ENCODE peak calls at places on chromosome 22, in ten cellular contexts. T, W, U, I, K, F, O, S, H and P are unnamed samples.

GRCh38 chr22:46415816-46416536 is 80.5 kb downstream of the TRMU start:
- DNase-seq in T (no peak), W (no peak), U (no peak), I (no peak), K (no peak), F (no peak), O (no peak), S (no peak), H (no peak), P (no peak)

GRCh38 chr22:43823911-43824665 is 12.0 kb upstream of the EFCAB6 start:
- DNase-seq in T (no peak), W (no peak), U (no peak), I (no peak), K (peak), F (peak), O (no peak), S (no peak), H (no peak), P (no peak)

GRCh38 chr22:30881361-30882180 is 87.0 kb downstream of the MORC2 start:
- DNase-seq in T (no peak), W (peak), U (no peak), I (no peak), K (peak), F (peak), O (peak), S (no peak), H (peak), P (peak)

GRCh38 chr22:27137809-27138400 is 480.5 kb downstream of the MIAT start:
- DNase-seq in T (no peak), W (no peak), U (no peak), I (no peak), K (no peak), F (no peak), O (no peak), S (no peak), H (peak), P (no peak)

GRCh38 chr22:28252539-28252938 is 333.5 kb upstream of the PITPNB start:
- DNase-seq in T (no peak), W (no peak), U (no peak), I (no peak), K (no peak), F (no peak), O (no peak), S (no peak), H (no peak), P (no peak)

GRCh38 chr22:47564158-47564450 is 801.7 kb downstream of the TBC1D22A start:
- DNase-seq in T (no peak), W (no peak), U (no peak), I (no peak), K (no peak), F (no peak), O (no peak), S (no peak), H (no peak), P (no peak)

GRCh38 chr22:42646569-42647525 is 2.3 kb downstream of the CYB5R3 start:
- DNase-seq in T (no peak), W (no peak), U (peak), I (no peak), K (peak), F (peak), O (peak), S (no peak), H (no peak), P (no peak)

GRCh38 chr22:42921301-42921700 is 64.2 kb upstream of the ARFGAP3 start:
- DNase-seq in T (no peak), W (no peak), U (no peak), I (no peak), K (peak), F (peak), O (no peak), S (no peak), H (no peak), P (no peak)

GRCh38 chr22:37639070-37639760 is at the start of gene SH3BP1:
- DNase-seq in T (no peak), W (no peak), U (no peak), I (no peak), K (peak), F (no peak), O (peak), S (no peak), H (peak), P (peak)

GRCh38 chr22:43983808-43984207 is 28.6 kb downstream of the SAMM50 start:
- DNase-seq in T (no peak), W (no peak), U (no peak), I (no peak), K (no peak), F (no peak), O (no peak), S (no peak), H (no peak), P (no peak)

GRCh38 chr22:34055525-34056200 is 135.4 kb upstream of the LARGE1 start:
- DNase-seq in T (no peak), W (peak), U (no peak), I (peak), K (no peak), F (no peak), O (no peak), S (no peak), H (peak), P (peak)

GRCh38 chr22:34845391-34845790 is 220.6 kb upstream of the ISX start:
- DNase-seq in T (no peak), W (no peak), U (no peak), I (no peak), K (no peak), F (no peak), O (no peak), S (no peak), H (no peak), P (no peak)

GRCh38 chr22:46377566-46378498 is 42.3 kb downstream of the TRMU start:
- DNase-seq in T (no peak), W (peak), U (peak), I (no peak), K (peak), F (peak), O (peak), S (no peak), H (no peak), P (peak)

GRCh38 chr22:43077121-43077877 is 11.9 kb downstream of the TTLL1 start:
- DNase-seq in T (no peak), W (no peak), U (no peak), I (no peak), K (no peak), F (no peak), O (no peak), S (no peak), H (no peak), P (no peak)

GRCh38 chr22:19574247-19574646 is 50.0 kb upstream of the CLDN5 start:
- DNase-seq in T (no peak), W (no peak), U (no peak), I (no peak), K (no peak), F (no peak), O (no peak), S (no peak), H (no peak), P (no peak)

GRCh38 chr22:19571995-19572394 is 47.8 kb upstream of the CLDN5 start:
- DNase-seq in T (no peak), W (no peak), U (no peak), I (no peak), K (no peak), F (no peak), O (no peak), S (no peak), H (no peak), P (no peak)

GRCh38 chr22:19568337-19569311 is 44.4 kb upstream of the CLDN5 start:
- DNase-seq in T (no peak), W (peak), U (no peak), I (no peak), K (no peak), F (no peak), O (no peak), S (no peak), H (no peak), P (no peak)

GRCh38 chr22:19569976-19570375 is 45.8 kb upstream of the CLDN5 start:
- DNase-seq in T (no peak), W (no peak), U (no peak), I (no peak), K (no peak), F (no peak), O (no peak), S (no peak), H (no peak), P (no peak)

DNA sequence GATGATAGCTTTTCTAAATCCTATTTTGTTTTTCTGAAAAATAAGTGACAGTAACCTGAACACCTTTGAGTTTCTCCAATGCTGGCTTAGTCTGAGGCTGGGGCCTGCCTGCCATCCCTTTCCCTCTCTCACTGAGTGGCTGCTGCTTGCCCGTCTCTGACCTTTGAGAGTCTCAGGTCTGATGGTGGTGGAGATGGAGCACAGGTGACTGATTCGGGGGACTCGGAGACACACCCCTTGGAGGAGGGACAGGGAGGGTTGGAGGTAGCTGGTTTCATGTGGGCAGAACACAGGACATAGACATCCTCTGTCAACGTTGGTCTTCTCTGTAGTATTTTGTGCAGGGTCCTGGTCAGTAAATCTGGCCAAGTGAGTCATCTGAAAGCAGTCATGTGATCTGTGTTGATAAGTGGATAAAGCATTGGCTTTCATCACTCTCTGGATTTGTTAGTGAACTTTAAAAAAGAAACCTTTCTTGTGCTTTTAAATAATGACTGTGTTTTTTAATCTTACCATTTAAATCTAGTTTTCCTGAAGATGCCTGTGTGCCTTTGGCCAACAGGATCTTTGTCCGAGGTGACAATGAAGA is 47.1 kb upstream of the CLDN5 start:
- DNase-seq in T (no peak), W (no peak), U (no peak), I (no peak), K (no peak), F (no peak), O (no peak), S (no peak), H (no peak), P (no peak)
- H3K27ac ChIP-seq in T (no peak), W (no peak), U (no peak), I (no peak), K (no peak), F (no peak), O (no peak), S (no peak), H (no peak), P (no peak)

DNA sequence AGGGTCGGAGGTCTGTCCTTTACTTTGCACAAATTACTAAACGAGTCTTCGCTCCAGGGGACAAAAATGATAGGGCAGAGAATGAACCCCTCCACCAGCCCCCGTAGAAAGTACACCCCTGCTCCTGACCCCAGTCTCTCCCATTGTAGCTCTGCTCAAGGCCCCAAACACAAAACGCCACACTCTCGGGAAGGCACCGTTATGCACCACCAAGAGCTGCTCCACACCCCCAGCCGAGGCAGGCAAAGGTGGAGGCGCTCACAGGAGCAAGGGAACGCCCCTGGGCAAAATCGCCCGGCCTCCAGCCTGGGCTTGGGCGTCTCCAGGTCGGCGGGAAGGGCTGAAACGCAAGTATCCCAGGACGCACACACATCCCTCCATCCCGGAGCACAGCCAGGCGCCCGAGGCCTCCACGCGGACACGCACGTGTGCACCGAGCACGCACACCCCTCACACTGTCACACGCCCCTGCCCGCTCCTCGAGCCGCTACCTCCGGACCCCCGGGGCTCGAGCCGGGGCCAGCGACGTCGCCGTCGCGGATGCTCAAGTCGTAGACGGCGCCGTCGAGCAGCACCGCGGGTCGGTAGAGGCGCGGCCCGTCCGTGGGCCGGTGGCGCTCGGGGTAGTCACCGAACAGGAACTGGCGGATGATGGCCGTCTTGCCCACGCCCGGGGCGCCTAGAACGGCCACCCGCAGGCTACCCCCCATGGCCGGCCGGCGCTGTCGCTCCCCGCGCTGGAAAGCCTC is 786 bp downstream of the RASL10A start:
- DNase-seq in T (no peak), W (no peak), U (no peak), I (no peak), K (peak), F (no peak), O (no peak), S (no peak), H (peak), P (peak)
- H3K4me3 ChIP-seq in T (peak), W (peak), U (peak), I (no peak), K (peak), F (peak), O (peak), S (peak), H (peak), P (peak)

GRCh38 chr22:49917997-49918910 is at the start of the genes ALG12 and CRELD2:
- DNase-seq in T (peak), W (peak), U (peak), I (peak), K (peak), F (peak), O (peak), S (peak), H (peak), P (peak)
- TF ChIP-seq CTCF in T (no peak), W (no peak), U (no peak), I (no peak), K (no peak), F (peak), O (no peak), S (no peak), H (no peak), P (no peak)

DNA sequence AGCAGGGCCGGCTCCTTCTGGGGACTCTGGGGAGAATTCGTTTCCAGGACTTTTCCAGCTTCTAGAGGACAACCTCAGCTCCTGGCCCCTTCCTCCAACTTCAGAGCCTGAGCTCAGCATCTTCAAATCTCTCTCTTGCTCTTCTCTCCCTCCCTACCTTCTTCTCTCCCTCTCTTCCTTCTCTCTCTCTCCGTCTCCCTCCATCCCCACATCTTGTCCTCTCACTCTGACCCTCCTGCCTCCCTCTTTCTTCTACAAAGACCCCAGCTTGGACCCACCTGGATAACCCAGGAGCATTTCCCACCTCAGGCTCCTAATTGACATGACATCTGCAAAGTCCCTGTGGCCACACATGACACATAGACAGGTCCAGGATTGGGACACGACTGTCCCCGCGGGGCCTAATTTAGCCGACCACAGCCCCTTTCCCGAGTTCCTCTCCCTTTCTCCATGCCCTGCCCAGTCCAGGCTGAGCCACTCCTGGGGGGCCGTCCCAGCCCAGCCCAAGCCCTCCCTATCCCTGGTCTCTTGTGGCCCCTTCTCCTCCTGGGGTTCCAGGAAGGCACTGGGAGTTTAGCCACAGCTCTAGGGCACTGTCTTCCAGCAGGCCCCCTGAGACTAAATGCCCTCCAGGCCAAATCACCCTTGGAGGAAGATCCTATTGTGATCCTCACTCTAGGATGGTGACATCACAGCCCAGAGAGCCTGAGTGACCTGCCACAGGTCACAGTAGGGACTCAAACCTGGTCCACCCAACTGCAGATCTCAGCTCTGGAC is 36.9 kb downstream of the IGLL5 start:
- DNase-seq in T (no peak), W (no peak), U (no peak), I (no peak), K (no peak), F (no peak), O (no peak), S (no peak), H (no peak), P (no peak)
- H3K27ac ChIP-seq in T (no peak), W (no peak), U (no peak), I (no peak), K (no peak), F (no peak), O (no peak), S (no peak), H (no peak), P (no peak)

DNA sequence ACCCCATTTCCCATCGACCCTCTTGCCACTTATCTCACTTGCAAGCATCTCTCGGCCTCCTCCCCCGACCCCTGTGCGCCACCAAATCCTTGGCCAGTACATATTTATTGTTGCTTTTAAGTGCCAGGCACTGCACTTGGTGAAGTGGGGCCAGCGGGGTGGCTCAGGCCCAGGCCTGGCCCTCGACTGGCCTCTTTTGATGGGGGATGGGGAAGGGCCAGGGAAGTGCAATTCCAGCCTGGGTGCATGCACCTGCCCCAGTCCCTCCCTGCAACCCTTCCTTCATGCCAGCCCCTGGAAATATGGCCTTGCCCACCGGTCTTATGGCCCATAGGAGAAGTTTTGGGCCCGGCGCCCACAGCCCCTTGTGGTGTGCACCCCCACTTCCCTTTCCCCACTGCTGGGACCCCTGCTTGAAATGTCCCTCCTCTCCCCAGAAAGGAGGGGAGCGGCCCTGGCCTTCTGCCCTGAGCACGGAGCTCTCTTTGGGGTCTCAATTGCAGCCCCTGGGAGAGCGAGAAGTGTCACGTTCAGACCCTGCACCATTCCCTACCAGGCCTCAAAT is 791 bp downstream of the SUSD2 start:
- DNase-seq in T (no peak), W (no peak), U (no peak), I (no peak), K (no peak), F (no peak), O (no peak), S (no peak), H (no peak), P (no peak)
- H3K4me3 ChIP-seq in T (peak), W (peak), U (no peak), I (no peak), K (peak), F (peak), O (no peak), S (peak), H (no peak), P (no peak)

DNA sequence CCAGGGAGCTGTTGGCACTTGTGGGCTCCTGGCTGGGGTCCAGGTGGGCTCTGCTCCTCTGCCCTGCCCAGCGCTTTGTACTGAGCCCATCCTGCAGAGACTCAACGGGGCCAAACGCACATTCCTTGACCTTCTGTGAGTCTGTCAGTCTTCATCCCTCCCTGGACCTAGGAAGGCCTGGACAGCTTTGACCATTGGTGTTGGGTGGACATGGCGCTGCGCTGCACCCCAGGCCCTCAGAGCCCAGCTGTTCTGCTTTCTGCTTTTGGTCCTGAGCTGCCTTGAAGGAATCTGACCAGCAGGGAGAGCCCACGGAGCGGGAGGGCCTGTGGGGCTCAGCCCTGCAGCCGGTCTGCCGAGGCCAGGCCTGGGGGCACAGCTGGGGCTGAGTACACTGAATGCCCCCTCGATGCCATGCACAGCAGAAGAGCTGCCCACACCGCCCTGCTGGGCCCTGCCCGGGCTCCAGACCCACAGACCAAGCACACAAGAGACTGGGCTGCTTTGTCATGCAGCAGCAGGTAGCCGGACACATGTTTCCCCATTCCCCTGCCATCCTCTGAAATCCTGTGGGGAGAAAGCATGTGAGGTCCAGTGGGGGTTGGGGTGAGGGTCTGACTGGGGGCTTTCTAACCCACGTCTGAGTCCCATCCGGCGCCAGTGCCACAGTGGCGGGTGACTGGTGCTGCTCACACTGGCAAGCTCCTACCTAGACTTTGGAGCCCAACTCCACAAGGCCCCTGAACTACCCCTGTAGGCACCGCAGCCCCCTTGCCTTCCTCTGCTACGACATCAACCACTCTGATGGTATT is 24.1 kb upstream of the CCDC188 start:
- DNase-seq in T (no peak), W (no peak), U (no peak), I (no peak), K (no peak), F (no peak), O (no peak), S (no peak), H (no peak), P (peak)
- TF ChIP-seq CTCF in T (no peak), W (no peak), U (no peak), I (no peak), K (no peak), F (no peak), O (no peak), S (no peak), H (peak), P (peak)